ENCODE peak calls at places on chromosome 9, in eight cellular contexts. One of them, this sample, is unnamed.

GRCh38 chr9:85536076-85536475 is 205.7 kb downstream of the AGTPBP1 start:
- DNase-seq in CD8-positive, alpha-beta memory T cell: no peak
- DNase-seq in iPS DF 6.9: no peak
- DNase-seq in left ventricle myocardium inferior: peak; percentile 35
- DNase-seq in caudate nucleus: no peak
- DNase-seq in stomach: no peak
- DNase-seq in body of pancreas: peak; percentile 28
- DNase-seq in SJSA1: peak; percentile 49
- DNase-seq in this sample: peak; percentile 66

GRCh38 chr9:137456864-137457405 is 2.2 kb downstream of the NSMF start:
- DNase-seq in caudate nucleus: no peak
- DNase-seq in CD8-positive, alpha-beta memory T cell: no peak
- DNase-seq in SJSA1: no peak
- DNase-seq in left ventricle myocardium inferior: no peak
- DNase-seq in iPS DF 6.9: no peak
- DNase-seq in stomach: no peak
- DNase-seq in body of pancreas: no peak
- DNase-seq in this sample: no peak

GRCh38 chr9:128771094-128771721 is 519 bp downstream of the ZER1 start:
- DNase-seq in stomach: no peak
- DNase-seq in left ventricle myocardium inferior: no peak
- DNase-seq in iPS DF 6.9: no peak
- DNase-seq in caudate nucleus: no peak
- DNase-seq in CD8-positive, alpha-beta memory T cell: peak; percentile 10
- DNase-seq in SJSA1: no peak
- DNase-seq in body of pancreas: peak; percentile 31
- DNase-seq in this sample: no peak

GRCh38 chr9:13424204-13424603 is 144.7 kb upstream of the MPDZ start:
- DNase-seq in body of pancreas: no peak
- DNase-seq in CD8-positive, alpha-beta memory T cell: no peak
- DNase-seq in SJSA1: no peak
- DNase-seq in caudate nucleus: no peak
- DNase-seq in iPS DF 6.9: no peak
- DNase-seq in stomach: no peak
- DNase-seq in left ventricle myocardium inferior: no peak
- DNase-seq in this sample: no peak

GRCh38 chr9:109805054-109805453 is 25.1 kb downstream of the PALM2AKAP2 start:
- DNase-seq in left ventricle myocardium inferior: peak; percentile 33
- DNase-seq in SJSA1: no peak
- DNase-seq in body of pancreas: no peak
- DNase-seq in stomach: no peak
- DNase-seq in iPS DF 6.9: no peak
- DNase-seq in caudate nucleus: no peak
- DNase-seq in CD8-positive, alpha-beta memory T cell: no peak
- DNase-seq in this sample: no peak

GRCh38 chr9:98247826-98248657 is 7.4 kb downstream of the TBC1D2 start:
- DNase-seq in stomach: no peak
- DNase-seq in SJSA1: no peak
- DNase-seq in caudate nucleus: no peak
- DNase-seq in iPS DF 6.9: no peak
- DNase-seq in left ventricle myocardium inferior: no peak
- DNase-seq in CD8-positive, alpha-beta memory T cell: no peak
- DNase-seq in body of pancreas: no peak
- DNase-seq in this sample: no peak

GRCh38 chr9:114098021-114098659 is 952 bp downstream of the KIF12 start:
- DNase-seq in iPS DF 6.9: no peak
- DNase-seq in body of pancreas: no peak
- DNase-seq in left ventricle myocardium inferior: no peak
- DNase-seq in stomach: peak; percentile 63
- DNase-seq in caudate nucleus: peak; percentile 18
- DNase-seq in SJSA1: no peak
- DNase-seq in CD8-positive, alpha-beta memory T cell: no peak
- DNase-seq in this sample: no peak

GRCh38 chr9:134066546-134066922 is 1.3 kb downstream of the BRD3 start:
- DNase-seq in left ventricle myocardium inferior: no peak
- DNase-seq in caudate nucleus: no peak
- DNase-seq in stomach: peak; percentile 25
- DNase-seq in SJSA1: peak; percentile 34
- DNase-seq in iPS DF 6.9: no peak
- DNase-seq in body of pancreas: no peak
- DNase-seq in CD8-positive, alpha-beta memory T cell: no peak
- DNase-seq in this sample: no peak

GRCh38 chr9:126228111-126228778 is 98.4 kb upstream of the MVB12B start:
- DNase-seq in stomach: no peak
- DNase-seq in SJSA1: no peak
- DNase-seq in iPS DF 6.9: no peak
- DNase-seq in caudate nucleus: no peak
- DNase-seq in left ventricle myocardium inferior: no peak
- DNase-seq in body of pancreas: no peak
- DNase-seq in CD8-positive, alpha-beta memory T cell: no peak
- DNase-seq in this sample: no peak

GRCh38 chr9:11735391-11735790 is 957.8 kb upstream of the TYRP1 start:
- DNase-seq in left ventricle myocardium inferior: no peak
- DNase-seq in stomach: no peak
- DNase-seq in iPS DF 6.9: no peak
- DNase-seq in SJSA1: no peak
- DNase-seq in body of pancreas: no peak
- DNase-seq in CD8-positive, alpha-beta memory T cell: no peak
- DNase-seq in caudate nucleus: no peak
- DNase-seq in this sample: no peak

GRCh38 chr9:135584934-135585333 is 23.4 kb downstream of the PAEP start:
- DNase-seq in SJSA1: no peak
- DNase-seq in iPS DF 6.9: no peak
- DNase-seq in body of pancreas: no peak
- DNase-seq in CD8-positive, alpha-beta memory T cell: no peak
- DNase-seq in left ventricle myocardium inferior: no peak
- DNase-seq in stomach: peak; percentile 20
- DNase-seq in caudate nucleus: no peak
- DNase-seq in this sample: no peak

GRCh38 chr9:116157436-116158138 is 4.0 kb downstream of the PAPPA start:
- DNase-seq in left ventricle myocardium inferior: no peak
- DNase-seq in caudate nucleus: no peak
- DNase-seq in SJSA1: peak; percentile 70
- DNase-seq in body of pancreas: no peak
- DNase-seq in iPS DF 6.9: no peak
- DNase-seq in stomach: no peak
- DNase-seq in CD8-positive, alpha-beta memory T cell: no peak
- DNase-seq in this sample: no peak

GRCh38 chr9:134271338-134272301 is 54.6 kb upstream of the RXRA start:
- DNase-seq in caudate nucleus: no peak
- DNase-seq in SJSA1: no peak
- DNase-seq in left ventricle myocardium inferior: no peak
- DNase-seq in CD8-positive, alpha-beta memory T cell: no peak
- DNase-seq in stomach: no peak
- DNase-seq in iPS DF 6.9: no peak
- DNase-seq in body of pancreas: no peak
- DNase-seq in this sample: no peak

GRCh38 chr9:133140174-133140505 is 19.1 kb upstream of the RALGDS start:
- DNase-seq in stomach: no peak
- DNase-seq in SJSA1: no peak
- DNase-seq in iPS DF 6.9: no peak
- DNase-seq in caudate nucleus: no peak
- DNase-seq in body of pancreas: no peak
- DNase-seq in CD8-positive, alpha-beta memory T cell: no peak
- DNase-seq in left ventricle myocardium inferior: no peak
- DNase-seq in this sample: no peak

GRCh38 chr9:98142182-98142924 is 23.3 kb upstream of the TRIM14 start:
- DNase-seq in left ventricle myocardium inferior: peak; percentile 20
- DNase-seq in caudate nucleus: no peak
- DNase-seq in stomach: peak; percentile 91
- DNase-seq in CD8-positive, alpha-beta memory T cell: no peak
- DNase-seq in SJSA1: no peak
- DNase-seq in body of pancreas: peak; percentile 26
- DNase-seq in iPS DF 6.9: no peak
- DNase-seq in this sample: peak; percentile 91

GRCh38 chr9:130991227-130992058 is 17.5 kb upstream of the LAMC3 start:
- DNase-seq in iPS DF 6.9: no peak
- DNase-seq in body of pancreas: no peak
- DNase-seq in stomach: no peak
- DNase-seq in SJSA1: no peak
- DNase-seq in caudate nucleus: no peak
- DNase-seq in left ventricle myocardium inferior: no peak
- DNase-seq in CD8-positive, alpha-beta memory T cell: no peak
- DNase-seq in this sample: no peak

GRCh38 chr9:129176786-129177442 is 1.1 kb downstream of the IER5L start:
- DNase-seq in SJSA1: no peak
- DNase-seq in CD8-positive, alpha-beta memory T cell: no peak
- DNase-seq in caudate nucleus: no peak
- DNase-seq in body of pancreas: peak; percentile 48
- DNase-seq in stomach: no peak
- DNase-seq in left ventricle myocardium inferior: peak; percentile 42
- DNase-seq in iPS DF 6.9: no peak
- DNase-seq in this sample: peak; percentile 47

GRCh38 chr9:101246691-101247090 is 138.1 kb downstream of the BAAT start:
- DNase-seq in iPS DF 6.9: no peak
- DNase-seq in caudate nucleus: no peak
- DNase-seq in left ventricle myocardium inferior: no peak
- DNase-seq in CD8-positive, alpha-beta memory T cell: no peak
- DNase-seq in body of pancreas: no peak
- DNase-seq in SJSA1: no peak
- DNase-seq in stomach: no peak
- DNase-seq in this sample: no peak

GRCh38 chr9:84953797-84954695 is 284.5 kb downstream of the NTRK2 start:
- DNase-seq in iPS DF 6.9: peak; percentile 50
- DNase-seq in CD8-positive, alpha-beta memory T cell: no peak
- DNase-seq in SJSA1: peak; percentile 49
- DNase-seq in stomach: peak; percentile 79
- DNase-seq in caudate nucleus: peak; percentile 62
- DNase-seq in left ventricle myocardium inferior: peak; percentile 77
- DNase-seq in body of pancreas: peak; percentile 74
- DNase-seq in this sample: peak; percentile 77

GRCh38 chr9:73149371-73150067 is 2.1 kb upstream of the ANXA1 start:
- DNase-seq in body of pancreas: no peak
- DNase-seq in stomach: no peak
- DNase-seq in left ventricle myocardium inferior: no peak
- DNase-seq in caudate nucleus: no peak
- DNase-seq in iPS DF 6.9: no peak
- DNase-seq in CD8-positive, alpha-beta memory T cell: peak; percentile 34
- DNase-seq in SJSA1: no peak
- DNase-seq in this sample: no peak

GRCh38 chr9:127734247-127734746 is 797 bp downstream of the TOR2A start:
- DNase-seq in iPS DF 6.9: no peak
- DNase-seq in body of pancreas: no peak
- DNase-seq in stomach: no peak
- DNase-seq in left ventricle myocardium inferior: no peak
- DNase-seq in CD8-positive, alpha-beta memory T cell: no peak
- DNase-seq in caudate nucleus: no peak
- DNase-seq in SJSA1: no peak
- DNase-seq in this sample: no peak

GRCh38 chr9:34363619-34364351 is 12.9 kb downstream of the MYORG start:
- DNase-seq in left ventricle myocardium inferior: peak; percentile 49
- DNase-seq in body of pancreas: no peak
- DNase-seq in iPS DF 6.9: peak; percentile 27
- DNase-seq in CD8-positive, alpha-beta memory T cell: no peak
- DNase-seq in SJSA1: no peak
- DNase-seq in stomach: no peak
- DNase-seq in caudate nucleus: no peak
- DNase-seq in this sample: no peak

GRCh38 chr9:80492221-80492620 is 920.5 kb downstream of the TLE4 start:
- DNase-seq in CD8-positive, alpha-beta memory T cell: no peak
- DNase-seq in body of pancreas: peak; percentile 34
- DNase-seq in iPS DF 6.9: no peak
- DNase-seq in stomach: peak; percentile 67
- DNase-seq in left ventricle myocardium inferior: peak; percentile 41
- DNase-seq in SJSA1: no peak
- DNase-seq in caudate nucleus: no peak
- DNase-seq in this sample: peak; percentile 62

GRCh38 chr9:27437652-27438373 is 86.3 kb upstream of the IFNK start:
- DNase-seq in SJSA1: no peak
- DNase-seq in iPS DF 6.9: no peak
- DNase-seq in left ventricle myocardium inferior: no peak
- DNase-seq in stomach: no peak
- DNase-seq in caudate nucleus: no peak
- DNase-seq in CD8-positive, alpha-beta memory T cell: no peak
- DNase-seq in body of pancreas: no peak
- DNase-seq in this sample: no peak

GRCh38 chr9:133713960-133714495 is 24.1 kb downstream of the SARDH start:
- DNase-seq in iPS DF 6.9: no peak
- DNase-seq in caudate nucleus: no peak
- DNase-seq in stomach: no peak
- DNase-seq in left ventricle myocardium inferior: no peak
- DNase-seq in body of pancreas: no peak
- DNase-seq in SJSA1: no peak
- DNase-seq in CD8-positive, alpha-beta memory T cell: no peak
- DNase-seq in this sample: no peak

GRCh38 chr9:95503369-95503768 is 13.4 kb downstream of the PTCH1 start:
- DNase-seq in caudate nucleus: no peak
- DNase-seq in SJSA1: no peak
- DNase-seq in body of pancreas: no peak
- DNase-seq in iPS DF 6.9: no peak
- DNase-seq in stomach: no peak
- DNase-seq in CD8-positive, alpha-beta memory T cell: no peak
- DNase-seq in left ventricle myocardium inferior: no peak
- DNase-seq in this sample: no peak
- H3K27ac ChIP-seq in caudate nucleus: no peak overlapping the region
- H3K27ac ChIP-seq in SJSA1: peak overlapping the region; percentile 25
- H3K27ac ChIP-seq in body of pancreas: no peak overlapping the region
- H3K27ac ChIP-seq in iPS DF 6.9: no peak overlapping the region
- H3K27ac ChIP-seq in stomach: no peak overlapping the region
- H3K27ac ChIP-seq in CD8-positive, alpha-beta memory T cell: no peak overlapping the region
- H3K27ac ChIP-seq in left ventricle myocardium inferior: peak overlapping the region; percentile 61
- H3K27ac ChIP-seq in this sample: no peak overlapping the region

GRCh38 chr9:20015427-20015931 is 226.6 kb upstream of the SLC24A2 start:
- DNase-seq in CD8-positive, alpha-beta memory T cell: no peak
- DNase-seq in iPS DF 6.9: no peak
- DNase-seq in stomach: no peak
- DNase-seq in left ventricle myocardium inferior: no peak
- DNase-seq in caudate nucleus: no peak
- DNase-seq in SJSA1: no peak
- DNase-seq in body of pancreas: no peak
- DNase-seq in this sample: no peak
- H3K27ac ChIP-seq in CD8-positive, alpha-beta memory T cell: no peak overlapping the region
- H3K27ac ChIP-seq in iPS DF 6.9: no peak overlapping the region
- H3K27ac ChIP-seq in stomach: no peak overlapping the region
- H3K27ac ChIP-seq in left ventricle myocardium inferior: peak overlapping the region; percentile 60
- H3K27ac ChIP-seq in caudate nucleus: no peak overlapping the region
- H3K27ac ChIP-seq in SJSA1: no peak overlapping the region
- H3K27ac ChIP-seq in body of pancreas: no peak overlapping the region
- H3K27ac ChIP-seq in this sample: no peak overlapping the region

GRCh38 chr9:31394040-31394473 is 990.4 kb upstream of the ACO1 start:
- DNase-seq in body of pancreas: no peak
- DNase-seq in caudate nucleus: no peak
- DNase-seq in SJSA1: no peak
- DNase-seq in stomach: no peak
- DNase-seq in left ventricle myocardium inferior: no peak
- DNase-seq in CD8-positive, alpha-beta memory T cell: no peak
- DNase-seq in iPS DF 6.9: no peak
- DNase-seq in this sample: no peak
- H3K27ac ChIP-seq in body of pancreas: no peak overlapping the region
- H3K27ac ChIP-seq in caudate nucleus: no peak overlapping the region
- H3K27ac ChIP-seq in SJSA1: no peak overlapping the region
- H3K27ac ChIP-seq in stomach: no peak overlapping the region
- H3K27ac ChIP-seq in left ventricle myocardium inferior: no peak overlapping the region
- H3K27ac ChIP-seq in CD8-positive, alpha-beta memory T cell: no peak overlapping the region
- H3K27ac ChIP-seq in iPS DF 6.9: no peak overlapping the region
- H3K27ac ChIP-seq in this sample: no peak overlapping the region

DNA sequence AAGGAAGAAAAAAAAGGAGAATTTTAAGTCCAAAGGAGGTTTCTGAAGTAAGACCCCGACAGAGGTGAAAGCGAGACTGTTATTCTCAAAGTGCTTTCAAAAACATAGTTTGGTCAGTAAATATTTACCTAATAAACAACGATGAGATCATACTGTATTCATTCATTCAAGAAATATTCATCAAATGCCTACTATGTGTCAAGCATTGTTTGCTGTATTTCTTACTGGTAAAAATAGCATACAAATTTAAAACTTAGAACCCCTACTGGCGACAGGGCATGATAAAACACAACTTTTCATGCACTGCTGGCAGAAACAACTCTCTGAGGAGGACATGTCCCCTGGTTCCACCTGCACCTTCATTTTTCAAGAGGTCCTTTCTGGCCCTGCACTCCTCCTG is 190.7 kb downstream of the CDK5RAP2 start:
- DNase-seq in SJSA1: no peak
- DNase-seq in caudate nucleus: no peak
- DNase-seq in left ventricle myocardium inferior: no peak
- DNase-seq in body of pancreas: no peak
- DNase-seq in stomach: no peak
- DNase-seq in iPS DF 6.9: no peak
- DNase-seq in CD8-positive, alpha-beta memory T cell: no peak
- DNase-seq in this sample: no peak
- H3K27ac ChIP-seq in SJSA1: no peak overlapping the region
- H3K27ac ChIP-seq in caudate nucleus: no peak overlapping the region
- H3K27ac ChIP-seq in left ventricle myocardium inferior: no peak overlapping the region
- H3K27ac ChIP-seq in body of pancreas: no peak overlapping the region
- H3K27ac ChIP-seq in stomach: no peak overlapping the region
- H3K27ac ChIP-seq in iPS DF 6.9: no peak overlapping the region
- H3K27ac ChIP-seq in CD8-positive, alpha-beta memory T cell: no peak overlapping the region
- H3K27ac ChIP-seq in this sample: no peak overlapping the region